ENCODE peak calls at places on chromosomes 5 and 9, in seven cellular contexts. I is transverse colon, X is GM12865, D is kidney epithelial cell, T is AG09309, C is astrocyte, K is coronary artery. Z is an unnamed sample.

GRCh38 chr5:125054106-125054505 is 307.7 kb upstream of the ZNF608 start:
- DNase-seq in I (no peak), X (no peak), D (no peak), T (no peak), C (no peak), K (no peak), Z (no peak)

GRCh38 chr9:88814521-88815101 is 176.7 kb upstream of the S1PR3 start:
- DNase-seq in I (no peak), X (no peak), D (no peak), T (peak; percentile 92), C (peak; percentile 82), K (peak; percentile 90), Z (peak; percentile 46)

GRCh38 chr5:157607371-157608161 is 32.0 kb upstream of the ADAM19 start:
- DNase-seq in I (peak; percentile 33), X (peak; percentile 71), D (peak; percentile 50), T (no peak), C (peak; percentile 74), K (no peak), Z (peak; percentile 54)

GRCh38 chr5:90558344-90559192 is at the start of gene ADGRV1:
- DNase-seq in I (peak; percentile 89), X (no peak), D (peak; percentile 73), T (no peak), C (peak; percentile 62), K (no peak), Z (peak; percentile 33)

GRCh38 chr5:32308951-32309350 is 3.8 kb downstream of the MTMR12 start:
- DNase-seq in I (no peak), X (no peak), D (no peak), T (no peak), C (no peak), K (no peak), Z (no peak)

GRCh38 chr5:95862636-95863382 is 40.3 kb upstream of the GLRX start:
- DNase-seq in I (no peak), X (peak; percentile 32), D (no peak), T (no peak), C (no peak), K (no peak), Z (no peak)

GRCh38 chr5:137631453-137631852 is 104.4 kb downstream of the KLHL3 start:
- DNase-seq in I (no peak), X (no peak), D (no peak), T (no peak), C (no peak), K (no peak), Z (no peak)

GRCh38 chr9:116760636-116761035 is 73.5 kb downstream of the TRIM32 start:
- DNase-seq in I (no peak), X (no peak), D (no peak), T (no peak), C (no peak), K (no peak), Z (no peak)

GRCh38 chr5:102931085-102931484 is 176.0 kb downstream of the PAM start:
- DNase-seq in I (no peak), X (no peak), D (no peak), T (no peak), C (no peak), K (no peak), Z (no peak)

GRCh38 chr9:6272229-6272597 is 56.0 kb upstream of the TPD52L3 start:
- DNase-seq in I (no peak), X (no peak), D (peak; percentile 4), T (peak; percentile 90), C (peak; percentile 87), K (no peak), Z (peak; percentile 97)

GRCh38 chr5:6443326-6443725 is 5.3 kb upstream of the UBE2QL1 start:
- DNase-seq in I (no peak), X (no peak), D (no peak), T (no peak), C (no peak), K (peak; percentile 21), Z (no peak)

GRCh38 chr9:71664566-71664965 is 103.7 kb downstream of the CEMIP2 start:
- DNase-seq in I (no peak), X (no peak), D (no peak), T (no peak), C (no peak), K (no peak), Z (no peak)

GRCh38 chr9:108869092-108869725 is 7.1 kb downstream of the ACTL7A start:
- DNase-seq in I (no peak), X (no peak), D (peak; percentile 31), T (no peak), C (peak; percentile 41), K (no peak), Z (peak; percentile 42)

GRCh38 chr5:60489377-60489776 is 210.6 kb downstream of the DEPDC1B start:
- DNase-seq in I (no peak), X (no peak), D (no peak), T (no peak), C (no peak), K (no peak), Z (no peak)

GRCh38 chr5:57986746-57987145 is 473.1 kb downstream of the PLK2 start:
- DNase-seq in I (no peak), X (no peak), D (peak; percentile 61), T (peak; percentile 33), C (peak; percentile 65), K (no peak), Z (peak; percentile 58)

GRCh38 chr9:111831371-111832108 is 36.8 kb upstream of the SHOC1 start:
- DNase-seq in I (no peak), X (no peak), D (no peak), T (no peak), C (peak; percentile 30), K (no peak), Z (no peak)

GRCh38 chr9:121393318-121393717 is 23.3 kb upstream of the STOM start:
- DNase-seq in I (no peak), X (no peak), D (no peak), T (no peak), C (no peak), K (no peak), Z (no peak)

GRCh38 chr9:95419444-95419843 is 97.3 kb downstream of the PTCH1 start:
- DNase-seq in I (no peak), X (no peak), D (no peak), T (no peak), C (no peak), K (no peak), Z (no peak)

GRCh38 chr9:95411211-95411892 is 93.8 kb upstream of the FANCC start:
- DNase-seq in I (no peak), X (no peak), D (no peak), T (no peak), C (no peak), K (no peak), Z (no peak)

GRCh38 chr9:95413793-95414192 is 96.3 kb upstream of the FANCC start:
- DNase-seq in I (no peak), X (no peak), D (no peak), T (no peak), C (no peak), K (no peak), Z (no peak)

GRCh38 chr9:95409650-95410426 is 92.3 kb upstream of the FANCC start:
- DNase-seq in I (no peak), X (no peak), D (peak; percentile 70), T (peak; percentile 69), C (peak; percentile 77), K (no peak), Z (peak; percentile 88)

GRCh38 chr9:95415158-95415557 is 97.6 kb upstream of the FANCC start:
- DNase-seq in I (no peak), X (no peak), D (no peak), T (no peak), C (no peak), K (no peak), Z (no peak)
- TF ChIP-seq CTCF in I (no peak), X (no peak), D (no peak), T (no peak), C (no peak), K (no peak), Z (no peak)

GRCh38 chr9:35658894-35659220 is 765 bp downstream of the CCDC107 start:
- DNase-seq in I (peak; percentile 47), X (peak; percentile 46), D (no peak), T (no peak), C (peak; percentile 59), K (no peak), Z (peak; percentile 56)

GRCh38 chr9:35660966-35661413 is 2.9 kb downstream of the CCDC107 start:
- DNase-seq in I (peak; percentile 73), X (no peak), D (no peak), T (no peak), C (no peak), K (no peak), Z (peak; percentile 56)

GRCh38 chr9:35657327-35658143 is at the start of gene RMRP:
- DNase-seq in I (peak; percentile 97), X (peak; percentile 99), D (peak; percentile 99), T (peak; percentile 99), C (peak; percentile 99), K (peak; percentile 99), Z (peak; percentile 100)

GRCh38 chr9:35658144-35658893 is at the start of gene CCDC107:
- DNase-seq in I (peak; percentile 88), X (peak; percentile 93), D (no peak), T (no peak), C (peak; percentile 52), K (no peak), Z (peak; percentile 86)

DNA sequence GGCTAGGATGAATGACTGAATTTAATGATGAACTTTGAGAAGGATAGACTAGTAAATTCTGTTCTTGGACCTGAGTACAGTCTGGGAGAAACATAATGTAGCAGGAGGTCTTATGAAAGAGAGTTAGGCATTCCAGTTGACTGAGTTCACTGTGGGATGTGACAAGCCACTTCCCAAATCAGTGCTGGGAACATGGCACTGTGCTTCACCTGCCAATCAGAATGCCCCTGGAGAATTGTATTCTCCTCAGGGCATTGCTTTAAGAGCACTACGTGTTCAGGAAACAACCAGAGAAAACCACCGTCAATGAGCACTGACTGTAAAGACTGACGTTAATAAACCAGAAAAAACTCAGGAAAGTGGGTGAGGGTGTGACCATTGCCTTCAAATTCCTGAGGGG is 1.2 kb downstream of the CCDC107 start:
- DNase-seq in I (no peak), X (peak; percentile 34), D (no peak), T (no peak), C (peak; percentile 42), K (no peak), Z (peak; percentile 78)
- H3K4me3 ChIP-seq in I (no peak overlapping the region), X (peak overlapping the region; percentile 89), D (peak overlapping the region; percentile 68), T (peak overlapping the region; percentile 67), C (peak overlapping the region; percentile 78), K (peak overlapping the region; percentile 95), Z (peak overlapping the region; percentile 85)

GRCh38 chr5:143685416-143685815 is 126.5 kb upstream of the HMHB1 start:
- DNase-seq in I (no peak), X (no peak), D (no peak), T (no peak), C (no peak), K (no peak), Z (peak; percentile 54)
- TF ChIP-seq CTCF in I (no peak), X (no peak), D (no peak), T (peak; percentile 61), C (peak; percentile 17), K (no peak), Z (peak; percentile 51)

GRCh38 chr5:80190960-80191359 is 64.9 kb downstream of the SERINC5 start:
- DNase-seq in I (no peak), X (peak; percentile 16), D (no peak), T (no peak), C (no peak), K (no peak), Z (no peak)

GRCh38 chr5:80193421-80193820 is 62.4 kb downstream of the SERINC5 start:
- DNase-seq in I (no peak), X (no peak), D (no peak), T (no peak), C (no peak), K (no peak), Z (no peak)

GRCh38 chr5:80191397-80191796 is 64.5 kb downstream of the SERINC5 start:
- DNase-seq in I (no peak), X (no peak), D (no peak), T (no peak), C (no peak), K (no peak), Z (no peak)

GRCh38 chr5:80192507-80193241 is 63.2 kb downstream of the SERINC5 start:
- DNase-seq in I (no peak), X (no peak), D (no peak), T (no peak), C (peak; percentile 68), K (no peak), Z (no peak)

GRCh38 chr5:80191991-80192398 is 63.9 kb downstream of the SERINC5 start:
- DNase-seq in I (peak; percentile 24), X (no peak), D (no peak), T (no peak), C (no peak), K (no peak), Z (no peak)
- H3K4me3 ChIP-seq in I (no peak overlapping the region), X (no peak overlapping the region), D (no peak overlapping the region), T (no peak overlapping the region), C (no peak overlapping the region), K (no peak overlapping the region), Z (no peak overlapping the region)

Z was measured in fibroblast of pulmonary artery.